ENCODE peak calls at places on chromosomes 4 and X, in four cellular contexts. L is progenitor cell of endocrine pancreas; X is stimulated activated CD4-positive, alpha-beta T cell treated with anti-CD3 and anti-CD28 coated beads, Interleukin-15, amount 100 ng/mL, for 24 hours; I is NCI-H2081. B is an unnamed sample.

GRCh38 chrX:13077168-13077567 is 32.7 kb upstream of the FAM9C start:
- DNase-seq in X (peak; percentile 56), I (no peak), L (no peak), B (no peak)

GRCh38 chr4:78776729-78777555 is 792 bp downstream of the BMP2K start:
- DNase-seq in X (peak; percentile 66), L (peak; percentile 19), I (peak; percentile 14), B (no peak)

GRCh38 chr4:42570221-42570620 is 86.7 kb downstream of the ATP8A1 start:
- DNase-seq in L (no peak), I (peak; percentile 22), X (no peak), B (no peak)

GRCh38 chr4:15836362-15836761 is 58.2 kb downstream of the CD38 start:
- DNase-seq in I (no peak), L (no peak), X (no peak), B (no peak)

GRCh38 chr4:145066063-145066501 is 31.9 kb downstream of the ANAPC10 start:
- DNase-seq in X (no peak), L (no peak), I (no peak), B (no peak)

GRCh38 chr4:101332424-101332823 is 14.9 kb downstream of the PPP3CA start:
- DNase-seq in I (no peak), L (no peak), X (no peak), B (no peak)

GRCh38 chr4:133592591-133592990 is 443.5 kb downstream of the PCDH10 start:
- DNase-seq in X (no peak), I (no peak), L (no peak), B (no peak)

GRCh38 chrX:39442332-39442731 is 641.1 kb downstream of the MID1IP1 start:
- DNase-seq in X (no peak), I (no peak), L (no peak), B (no peak)

GRCh38 chrX:52923781-52924241 is 26.7 kb downstream of the FAM156B start:
- DNase-seq in L (no peak), I (no peak), X (no peak), B (no peak)

GRCh38 chr4:188727746-188728145 is 588.5 kb downstream of the TRIML1 start:
- DNase-seq in L (no peak), X (no peak), I (no peak), B (no peak)

GRCh38 chrX:11267311-11267910 is 25.8 kb upstream of the AMELX start:
- DNase-seq in X (no peak), I (no peak), L (no peak), B (no peak)

GRCh38 chr4:10716163-10716562 is 31.6 kb upstream of the CLNK start:
- DNase-seq in L (no peak), I (no peak), X (no peak), B (no peak)

GRCh38 chr4:53654300-53654758 is 63.0 kb upstream of the LNX1 start:
- DNase-seq in I (peak; percentile 23), L (no peak), X (no peak), B (no peak)

GRCh38 chrX:70456256-70456655 is 11.6 kb downstream of the DLG3 start:
- DNase-seq in X (no peak), I (no peak), L (no peak), B (no peak)

GRCh38 chr4:151540728-151541437 is 131.9 kb downstream of the FHIP1A start:
- DNase-seq in I (peak; percentile 32), X (no peak), L (no peak), B (no peak)

GRCh38 chr4:66465111-66465510 is 794.8 kb upstream of the EPHA5 start:
- DNase-seq in I (no peak), X (no peak), L (no peak), B (no peak)

GRCh38 chr4:47071863-47072441 is 40.6 kb downstream of the GABRB1 start:
- DNase-seq in L (no peak), X (no peak), I (no peak), B (no peak)

GRCh38 chr4:8840816-8841455 is 30.7 kb downstream of the HMX1 start:
- DNase-seq in X (no peak), L (no peak), I (no peak), B (peak; percentile 66)

GRCh38 chr4:108359936-108360681 is 191.4 kb upstream of the LEF1 start:
- DNase-seq in L (no peak), I (no peak), X (no peak), B (no peak)

GRCh38 chr4:4496604-4497372 is 45.1 kb downstream of the STX18 start:
- DNase-seq in X (no peak), L (no peak), I (no peak), B (no peak)

GRCh38 chrX:9947395-9947794 is 19.8 kb upstream of the CLDN34 start:
- DNase-seq in I (no peak), L (no peak), X (no peak), B (no peak)

GRCh38 chr4:17494258-17494657 is 17.6 kb downstream of the QDPR start:
- DNase-seq in I (no peak), L (no peak), X (peak; percentile 33), B (no peak)

GRCh38 chrX:46873746-46874145 is 36.9 kb downstream of the RP2 start:
- DNase-seq in I (no peak), X (no peak), L (no peak), B (no peak)

GRCh38 chrX:29295987-29296680 is 708.9 kb downstream of the IL1RAPL1 start:
- DNase-seq in X (no peak), I (no peak), L (no peak), B (no peak)

GRCh38 chrX:43557792-43558191 is 98.3 kb upstream of the MAOA start:
- DNase-seq in X (peak; percentile 67), L (peak; percentile 37), I (peak; percentile 77), B (no peak)

GRCh38 chr4:186298034-186298647 is 32.2 kb downstream of the F11 start:
- DNase-seq in X (no peak), L (no peak), I (no peak), B (no peak)

GRCh38 chrX:152640039-152640818 is 2.5 kb downstream of the GABRQ start:
- DNase-seq in I (no peak), L (no peak), X (no peak), B (no peak)

GRCh38 chr4:106694232-106694631 is 325.7 kb upstream of the GIMD1 start:
- DNase-seq in L (no peak), I (no peak), X (no peak), B (no peak)

GRCh38 chr4:188400456-188400855 is 261.2 kb downstream of the TRIML1 start:
- DNase-seq in L (no peak), I (no peak), X (no peak), B (no peak)

GRCh38 chrX:66328950-66329596 is 165.0 kb downstream of the HEPH start:
- DNase-seq in L (no peak), X (no peak), I (no peak), B (peak; percentile 58)

GRCh38 chr4:87317527-87317926 is 5.2 kb downstream of the HSD17B13 start:
- DNase-seq in I (no peak), L (no peak), X (no peak), B (no peak)

GRCh38 chr4:27463816-27464215 is 603.2 kb downstream of the STIM2 start:
- DNase-seq in I (no peak), L (no peak), X (no peak), B (no peak)

GRCh38 chr4:118954246-118954645 is 65.6 kb downstream of the SYNPO2 start:
- DNase-seq in X (no peak), I (no peak), L (no peak), B (no peak)

GRCh38 chr4:139511320-139511719 is 44.7 kb downstream of the SETD7 start:
- DNase-seq in L (no peak), I (no peak), X (no peak), B (no peak)

GRCh38 chrX:134670241-134670811 is 12.1 kb upstream of the PLAC1 start:
- DNase-seq in I (no peak), L (peak; percentile 22), X (no peak), B (no peak)

GRCh38 chrX:55488559-55489314 is 911 bp downstream of the USP51 start:
- DNase-seq in I (no peak), X (peak; percentile 64), L (peak; percentile 21), B (no peak)